ENCODE peak calls at places on chromosomes 12 and 14, in nine cellular contexts. L, T, W, Q, H, F, V, J and O are unnamed samples.

GRCh38 chr12:55935742-55936151 is 4.8 kb downstream of the DGKA start:
- DNase-seq in L (peak), T (no peak), W (peak), Q (no peak), H (no peak), F (peak), V (no peak), J (no peak), O (no peak)

GRCh38 chr12:67650127-67650495 is 1.6 kb downstream of the DYRK2 start:
- DNase-seq in L (no peak), T (no peak), W (peak), Q (no peak), H (no peak), F (peak), V (no peak), J (peak), O (no peak)

GRCh38 chr12:49340095-49340870 is 3.3 kb upstream of the C1QL4 start:
- DNase-seq in L (peak), T (no peak), W (no peak), Q (no peak), H (no peak), F (no peak), V (no peak), J (no peak), O (no peak)

GRCh38 chr12:108526482-108527234 is 11.6 kb downstream of the FICD start:
- DNase-seq in L (no peak), T (no peak), W (no peak), Q (no peak), H (peak), F (no peak), V (no peak), J (no peak), O (no peak)

GRCh38 chr12:25328082-25328712 is 77.5 kb upstream of the KRAS start:
- DNase-seq in L (no peak), T (no peak), W (no peak), Q (peak), H (peak), F (no peak), V (no peak), J (peak), O (no peak)

GRCh38 chr12:64801381-64801780 is 23.1 kb upstream of the TBC1D30 start:
- DNase-seq in L (no peak), T (no peak), W (no peak), Q (no peak), H (no peak), F (no peak), V (no peak), J (no peak), O (no peak)

GRCh38 chr14:67493092-67493717 is 4.7 kb upstream of the TMEM229B start:
- DNase-seq in L (no peak), T (no peak), W (no peak), Q (no peak), H (no peak), F (no peak), V (no peak), J (no peak), O (no peak)

GRCh38 chr14:45361727-45362126 is 108.7 kb upstream of the MIS18BP1 start:
- DNase-seq in L (no peak), T (no peak), W (no peak), Q (no peak), H (no peak), F (no peak), V (no peak), J (no peak), O (no peak)

GRCh38 chr14:76763362-76764041 is 2.2 kb downstream of the VASH1 start:
- DNase-seq in L (no peak), T (no peak), W (no peak), Q (no peak), H (peak), F (no peak), V (no peak), J (no peak), O (no peak)

GRCh38 chr12:19741132-19741489 is 301.8 kb downstream of the AEBP2 start:
- DNase-seq in L (no peak), T (no peak), W (no peak), Q (no peak), H (no peak), F (no peak), V (no peak), J (no peak), O (no peak)
- H3K27ac ChIP-seq in L (peak), T (no peak), W (peak), Q (no peak), H (no peak), F (no peak), V (peak), J (no peak), O (no peak)

DNA sequence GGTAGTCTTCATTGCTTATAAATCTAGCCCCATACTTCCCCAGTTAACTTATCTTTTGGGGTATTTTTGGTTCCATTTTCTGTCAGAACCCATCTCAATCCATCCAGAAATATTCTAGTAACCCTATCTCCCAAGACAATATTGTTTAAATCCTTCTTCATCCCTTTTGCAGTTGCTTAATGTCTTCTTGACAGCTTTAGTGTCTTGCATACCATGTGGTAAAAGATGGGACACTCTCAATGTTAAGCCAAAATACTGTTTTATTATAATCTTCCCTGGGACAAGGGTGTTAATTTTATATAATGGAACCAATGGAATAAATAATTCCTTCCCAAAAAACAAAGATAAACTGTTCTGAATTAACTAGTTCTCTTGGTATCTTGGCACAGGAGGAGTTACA is 450.2 kb downstream of the CCER1 start:
- DNase-seq in L (no peak), T (no peak), W (no peak), Q (no peak), H (no peak), F (no peak), V (no peak), J (no peak), O (no peak)
- H3K27ac ChIP-seq in L (no peak), T (no peak), W (no peak), Q (no peak), H (no peak), F (no peak), V (no peak), J (no peak), O (no peak)

GRCh38 chr12:120258323-120258896 is 7.1 kb downstream of the PXN start:
- DNase-seq in L (no peak), T (no peak), W (no peak), Q (no peak), H (no peak), F (no peak), V (no peak), J (no peak), O (no peak)
- H3K27ac ChIP-seq in L (peak), T (no peak), W (peak), Q (no peak), H (peak), F (no peak), V (peak), J (no peak), O (no peak)

DNA sequence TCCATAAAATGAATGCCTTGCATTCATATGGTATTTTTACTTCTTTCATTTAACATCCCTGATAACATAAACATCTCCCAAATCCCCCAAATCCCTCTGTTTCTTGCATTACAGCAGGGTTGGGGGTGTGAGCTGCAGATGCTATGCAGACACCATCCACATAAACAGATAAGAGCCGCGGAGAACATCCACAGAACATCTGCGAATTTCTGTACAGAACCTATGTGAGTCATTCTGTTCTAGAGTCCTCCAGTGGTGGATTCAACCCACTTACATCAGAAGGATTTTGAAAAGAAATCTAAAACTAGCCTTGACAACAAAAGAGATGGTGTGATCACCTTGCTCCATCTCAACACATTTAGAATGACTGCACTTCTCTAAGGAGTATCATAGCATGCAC is 20.3 kb downstream of the FBLN5 start:
- DNase-seq in L (no peak), T (no peak), W (no peak), Q (peak), H (peak), F (no peak), V (no peak), J (no peak), O (no peak)
- H3K27ac ChIP-seq in L (no peak), T (no peak), W (peak), Q (peak), H (no peak), F (no peak), V (peak), J (no peak), O (no peak)